ENCODE peak calls at places on chromosomes 6 and 20, in seven cellular contexts. W is retinal pigment epithelial cell; D is thyroid gland; B is CD8-positive, alpha-beta T cell; A is mesothelial cell of epicardium; M is neural progenitor cell; C is ovary. S is an unnamed sample.

GRCh38 chr6:108677357-108677756 is 116.6 kb downstream of the FOXO3 start:
- DNase-seq in C (no peak), W (no peak), B (no peak), D (no peak), A (no peak), M (no peak), S (no peak)

GRCh38 chr20:22583773-22584629 is at the start of gene FOXA2:
- DNase-seq in A (no peak), C (no peak), B (no peak), W (no peak), D (peak), M (peak), S (no peak)

GRCh38 chr6:117204903-117205302 is 60.5 kb upstream of the VGLL2 start:
- DNase-seq in B (no peak), C (no peak), W (no peak), A (no peak), D (no peak), M (no peak), S (no peak)

GRCh38 chr6:41939848-41940758 is 1.5 kb downstream of the CCND3 start:
- DNase-seq in B (no peak), M (peak), A (peak), W (no peak), C (no peak), D (no peak), S (no peak)

GRCh38 chr6:145400508-145400907 is 334.8 kb downstream of the EPM2A start:
- DNase-seq in A (no peak), M (no peak), D (no peak), B (no peak), W (no peak), C (no peak), S (no peak)

GRCh38 chr6:22952076-22952475 is 382.7 kb downstream of the HDGFL1 start:
- DNase-seq in B (no peak), C (no peak), A (no peak), W (no peak), M (no peak), D (no peak), S (no peak)

GRCh38 chr6:109687271-109687721 is 3.7 kb downstream of the AK9 start:
- DNase-seq in W (peak), C (no peak), A (no peak), M (no peak), D (no peak), B (no peak), S (no peak)

GRCh38 chr6:50816115-50816675 is 2.5 kb upstream of the TFAP2B start:
- DNase-seq in A (peak), D (peak), C (peak), W (peak), M (peak), B (peak), S (peak)

DNA sequence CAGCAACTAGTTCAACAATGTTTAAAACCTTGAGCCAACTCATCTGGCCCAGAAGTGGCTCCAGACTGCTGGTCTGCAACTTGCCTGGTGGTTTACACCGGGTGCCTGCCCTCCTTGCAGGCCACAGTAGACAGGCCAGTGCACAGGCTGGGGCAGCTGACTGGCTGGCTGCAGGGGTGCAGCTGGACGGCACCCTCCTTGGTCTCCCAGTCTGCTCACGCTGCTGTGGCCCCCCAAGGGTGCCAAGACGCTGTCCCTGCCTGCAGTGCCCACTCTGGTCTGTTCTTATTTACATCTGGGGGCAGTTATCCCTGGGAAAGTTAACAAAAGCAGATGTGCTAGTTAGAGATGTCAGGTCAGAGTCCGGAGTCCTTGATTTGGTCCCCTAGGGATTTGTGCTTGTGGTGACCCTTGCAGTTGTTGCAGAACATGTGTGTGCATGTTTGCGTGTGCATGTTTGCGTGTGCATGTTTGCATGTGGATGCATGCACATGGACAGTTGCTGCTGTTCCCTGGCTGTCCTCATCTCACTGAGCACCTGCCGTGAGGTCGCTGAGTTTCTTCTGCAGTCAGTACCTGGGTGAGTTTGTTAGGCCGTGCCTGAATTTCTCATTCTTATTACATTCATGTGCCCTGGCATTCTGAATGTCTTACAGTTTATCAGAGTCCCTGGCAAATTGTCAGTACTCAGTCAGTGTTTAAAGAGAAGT is 48.2 kb upstream of the IRF4 start:
- DNase-seq in W (no peak), A (no peak), C (no peak), B (no peak), M (no peak), D (no peak), S (no peak)
- TF ChIP-seq CTCF in W (no peak), A (no peak), C (no peak), B (no peak), M (no peak), D (no peak), S (no peak)

DNA sequence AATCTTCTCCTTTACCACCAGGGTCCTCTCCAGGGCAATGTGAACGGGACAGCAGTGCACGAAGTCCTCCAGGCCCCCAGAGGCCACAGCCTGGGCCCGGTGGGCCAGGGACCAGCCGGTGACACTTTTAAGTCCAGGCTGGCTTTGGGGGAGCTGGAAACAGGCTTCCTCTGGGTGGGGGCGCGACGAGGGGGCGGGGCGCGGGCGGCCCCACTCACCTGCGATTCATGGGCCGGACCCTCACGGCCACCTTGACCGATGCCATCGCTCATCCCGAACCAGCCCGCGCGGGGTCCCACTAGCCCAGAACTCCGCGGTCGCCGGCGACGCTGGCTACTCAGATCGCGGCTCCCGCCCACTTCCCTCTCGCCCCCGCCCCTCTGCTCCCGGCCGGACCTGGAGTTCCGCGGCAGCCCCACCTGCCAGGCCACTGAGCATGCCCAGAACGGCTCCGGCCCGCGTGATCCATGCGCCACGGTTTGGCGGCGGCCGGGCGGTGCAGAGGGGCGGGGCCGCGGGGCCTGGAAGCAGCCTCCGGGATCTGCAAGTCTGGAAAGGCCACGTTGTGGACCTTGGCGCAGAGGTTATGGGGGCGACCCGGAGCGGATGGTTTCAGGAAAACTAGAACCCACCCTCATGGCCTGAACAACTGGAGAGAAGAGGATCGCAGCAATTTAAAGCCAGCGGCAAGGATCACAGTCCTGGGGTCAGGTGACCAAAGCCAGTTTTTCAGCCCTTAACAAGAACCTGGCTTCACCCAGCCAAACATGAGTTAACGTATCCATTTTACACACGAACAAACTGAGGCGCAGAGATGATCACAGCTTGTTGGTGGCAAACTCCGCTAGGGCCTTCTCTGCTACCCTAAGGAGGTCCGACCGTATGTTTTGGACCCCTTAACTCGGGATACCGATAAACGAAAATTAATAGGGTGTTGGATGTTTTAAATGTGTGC is at the start of gene KIF16B:
- DNase-seq in B (peak), M (peak), D (peak), A (peak), C (peak), W (peak), S (peak)
- TF ChIP-seq CTCF in B (no peak), M (peak), D (no peak), A (no peak), C (no peak), W (peak), S (peak)

DNA sequence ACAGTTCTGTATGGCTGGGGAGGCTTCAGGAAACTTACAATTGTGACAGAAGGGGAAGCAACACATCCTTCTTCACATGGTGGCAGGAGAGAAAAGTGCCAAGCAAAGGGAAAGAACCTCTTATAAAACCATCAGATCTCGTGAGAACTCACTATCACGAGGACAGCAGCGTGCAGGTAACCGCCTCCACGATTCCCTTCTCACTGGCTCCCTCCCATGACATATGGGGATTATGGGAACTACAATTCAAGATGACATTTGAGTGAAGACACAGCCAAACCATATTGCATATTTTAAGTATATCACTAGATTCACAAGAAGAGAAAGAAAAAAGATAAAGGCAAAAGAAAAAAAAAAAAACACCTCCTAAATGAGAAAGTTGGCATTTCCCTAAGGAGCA is 431.9 kb upstream of the RGS17 start:
- DNase-seq in A (no peak), W (no peak), M (no peak), B (no peak), D (no peak), C (no peak), S (no peak)
- TF ChIP-seq CTCF in A (no peak), W (peak), M (peak), B (no peak), D (no peak), C (no peak), S (peak)

GRCh38 chr6:1479095-1479494 is 89.7 kb downstream of the FOXF2 start:
- DNase-seq in C (no peak), A (no peak), B (no peak), W (no peak), D (no peak), M (no peak), S (no peak)
- TF ChIP-seq CTCF in C (peak), A (no peak), B (no peak), W (peak), D (no peak), M (no peak), S (no peak)

DNA sequence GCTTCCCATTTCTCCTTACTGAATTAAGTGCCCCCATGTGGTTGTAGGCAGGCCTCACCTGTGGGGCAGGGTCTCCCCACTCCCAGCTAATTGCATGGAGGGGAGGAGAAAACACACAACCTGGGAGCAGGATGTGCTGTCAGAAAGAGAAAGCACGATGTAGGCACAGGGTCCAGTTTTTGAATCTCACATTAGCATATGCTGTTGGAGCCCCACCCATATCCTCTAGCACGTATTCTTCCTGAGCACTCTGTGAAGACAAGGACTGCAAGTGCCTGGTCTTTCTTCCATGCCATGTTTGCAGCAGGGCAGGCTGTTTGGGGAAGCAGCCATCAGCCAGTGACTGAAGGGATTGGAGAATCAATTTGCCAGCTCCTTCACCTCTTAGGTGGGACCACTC is 108.2 kb downstream of the CFAP61 start:
- DNase-seq in D (no peak), B (no peak), W (no peak), C (no peak), A (no peak), M (no peak), S (no peak)
- TF ChIP-seq CTCF in D (no peak), B (no peak), W (no peak), C (no peak), A (no peak), M (no peak), S (no peak)

DNA sequence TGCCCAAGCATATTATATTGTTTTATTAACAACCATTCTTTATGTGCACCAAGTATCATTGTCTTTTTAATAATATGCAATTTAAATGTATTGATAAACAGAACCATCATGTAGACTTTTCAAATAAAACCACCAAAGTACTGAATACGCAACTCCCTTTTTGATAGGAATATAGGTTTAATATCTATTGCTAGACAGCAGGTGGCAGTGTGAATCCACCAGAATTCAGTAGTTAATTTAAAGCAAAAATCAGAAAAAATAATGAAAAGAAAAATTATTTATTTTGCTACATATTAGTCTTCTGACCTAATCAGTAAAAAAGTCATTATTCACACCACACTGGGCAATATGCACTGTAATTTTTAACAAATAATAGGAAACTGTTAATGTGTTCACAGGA is 143.7 kb downstream of the KLHL32 start:
- DNase-seq in M (peak), D (no peak), A (no peak), W (no peak), B (no peak), C (no peak), S (peak)
- TF ChIP-seq CTCF in M (peak), D (no peak), A (peak), W (peak), B (peak), C (no peak), S (peak)

GRCh38 chr20:32470025-32470861 is 112.1 kb downstream of the ASXL1 start:
- DNase-seq in M (peak), D (peak), B (no peak), C (peak), A (peak), W (peak), S (no peak)
- TF ChIP-seq CTCF in M (peak), D (no peak), B (no peak), C (no peak), A (peak), W (peak), S (peak)

DNA sequence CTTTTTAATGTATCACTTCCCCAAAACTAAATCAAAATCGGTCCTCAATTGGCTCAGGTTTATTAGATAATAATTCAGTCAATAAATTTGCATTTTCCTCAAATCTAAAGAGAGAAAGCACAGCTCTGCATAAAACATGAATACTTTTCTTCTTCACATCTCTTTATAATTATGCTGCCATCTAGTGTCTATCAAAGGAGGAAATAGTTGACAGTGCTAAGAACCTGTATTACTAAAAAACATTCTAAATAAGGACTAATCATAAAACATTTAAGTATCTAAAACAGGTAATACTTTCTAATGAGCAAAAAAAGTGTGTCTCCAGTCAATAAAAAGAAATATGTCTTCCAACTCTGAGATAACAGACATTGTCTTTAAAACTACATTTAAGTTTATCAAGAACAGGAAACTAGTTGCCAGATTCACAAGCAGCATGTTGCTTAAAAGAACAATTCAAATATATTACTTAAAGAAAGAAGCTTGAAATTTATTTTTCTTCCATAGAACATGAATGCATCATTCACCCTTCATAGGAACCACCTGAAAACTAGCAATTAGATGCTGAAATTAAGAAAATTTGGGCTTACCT is 56.5 kb upstream of the DST start:
- DNase-seq in B (no peak), D (no peak), A (no peak), W (no peak), C (no peak), M (no peak), S (no peak)
- TF ChIP-seq CTCF in B (no peak), D (no peak), A (peak), W (peak), C (no peak), M (peak), S (peak)

DNA sequence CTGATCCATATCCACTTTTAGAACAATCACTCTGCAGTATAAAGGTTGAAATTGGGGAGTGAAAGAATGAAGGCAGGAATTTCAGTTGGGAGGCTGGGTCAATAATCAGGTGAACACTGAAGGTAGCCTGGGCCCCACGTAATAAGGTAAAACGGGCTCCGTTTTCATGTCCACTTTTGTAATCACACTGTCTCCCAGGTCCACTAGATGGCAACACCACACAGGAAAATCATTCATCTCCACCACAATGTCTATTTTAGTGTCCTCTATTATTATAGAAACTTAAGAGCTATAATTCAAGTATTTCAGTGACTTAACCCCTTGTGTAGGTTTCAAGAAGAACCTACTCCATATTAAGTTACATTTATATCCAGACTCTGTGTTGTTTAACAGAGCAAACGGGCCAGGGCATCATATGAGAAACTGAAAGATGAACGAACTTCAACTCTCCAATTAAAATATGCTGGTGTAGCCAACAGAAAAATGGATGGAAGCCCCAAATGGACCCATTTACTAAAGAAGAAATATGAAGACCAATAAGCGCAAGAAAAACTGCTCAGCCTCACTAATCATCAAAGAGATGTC is 45.9 kb upstream of the MC3R start:
- DNase-seq in C (no peak), D (no peak), W (no peak), A (no peak), M (no peak), B (no peak), S (no peak)
- TF ChIP-seq CTCF in C (peak), D (no peak), W (peak), A (no peak), M (peak), B (no peak), S (peak)

DNA sequence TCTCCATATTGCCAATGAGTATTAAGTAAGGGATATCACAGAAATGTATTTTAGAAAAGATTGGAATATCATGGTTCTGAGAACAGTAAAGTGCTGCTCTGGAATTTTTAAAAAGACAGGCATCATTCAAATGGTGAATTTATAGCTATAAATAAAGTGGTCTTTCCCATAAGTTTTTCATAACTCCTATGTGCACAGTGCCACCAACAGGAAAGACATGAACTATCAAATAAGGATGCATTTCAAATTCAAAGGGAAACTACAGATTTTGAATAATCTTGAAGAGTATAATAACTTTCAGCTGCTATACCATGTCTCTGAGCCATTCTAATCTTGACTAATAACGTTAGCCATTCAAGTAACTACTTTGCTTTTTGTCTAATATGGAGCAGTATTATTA is 456.8 kb upstream of the GJE1 start:
- DNase-seq in C (no peak), B (no peak), W (peak), M (no peak), A (no peak), D (no peak), S (no peak)
- TF ChIP-seq CTCF in C (no peak), B (no peak), W (peak), M (peak), A (no peak), D (no peak), S (peak)